ENCODE peak calls at places on chromosomes 3 and 15, in seven cellular contexts. B, T, L, C, K, R and Y are unnamed samples.

GRCh38 chr15:82660378-82660777 is 13.2 kb upstream of the CPEB1 start:
- DNase-seq in R (no peak), L (no peak), T (no peak), B (no peak), K (no peak), C (no peak), Y (no peak)

GRCh38 chr3:110413291-110413690 is 658.3 kb upstream of the NECTIN3 start:
- DNase-seq in T (no peak), R (no peak), L (no peak), B (no peak), K (no peak), C (no peak), Y (no peak)

GRCh38 chr15:51318382-51319150 is 19.8 kb downstream of the CYP19A1 start:
- DNase-seq in L (no peak), C (no peak), B (no peak), T (no peak), R (no peak), K (no peak), Y (no peak)

GRCh38 chr3:12229144-12229871 is 59.6 kb upstream of the PPARG start:
- DNase-seq in R (no peak), B (no peak), T (peak), C (no peak), L (no peak), K (no peak), Y (no peak)

GRCh38 chr3:116863842-116864626 is 154.5 kb downstream of the TUSC7 start:
- DNase-seq in B (peak), R (peak), L (peak), T (peak), K (no peak), C (no peak), Y (peak)

GRCh38 chr15:101068523-101068960 is 149.4 kb downstream of the LRRK1 start:
- DNase-seq in C (no peak), T (no peak), L (no peak), B (no peak), K (peak), R (no peak), Y (no peak)

GRCh38 chr3:71652786-71653419 is 69.4 kb upstream of the FOXP1 start:
- DNase-seq in R (peak), T (peak), L (peak), B (peak), C (peak), K (no peak), Y (no peak)

GRCh38 chr3:24365168-24365567 is 129.5 kb downstream of the THRB start:
- DNase-seq in B (no peak), L (peak), K (no peak), C (no peak), R (peak), T (peak), Y (peak)

GRCh38 chr3:126539558-126540250 is 15.7 kb downstream of the CHST13 start:
- DNase-seq in B (no peak), C (no peak), K (peak), T (no peak), L (no peak), R (no peak), Y (no peak)

GRCh38 chr15:100766225-100767001 is 113.2 kb upstream of the ALDH1A3 start:
- DNase-seq in L (no peak), R (no peak), T (no peak), B (no peak), C (no peak), K (no peak), Y (no peak)

GRCh38 chr3:196147116-196147515 is 64.1 kb downstream of the ZDHHC19 start:
- DNase-seq in R (no peak), T (no peak), B (no peak), L (no peak), K (no peak), C (no peak), Y (no peak)

GRCh38 chr3:169772530-169772950 is 656 bp upstream of the MYNN start:
- DNase-seq in C (peak), B (peak), K (peak), R (peak), L (peak), T (peak), Y (peak)

GRCh38 chr3:100911956-100912355 is 81.3 kb downstream of the ABI3BP start:
- DNase-seq in R (no peak), C (no peak), B (no peak), T (no peak), K (no peak), L (no peak), Y (no peak)

GRCh38 chr3:159711560-159712333 is 276.9 kb upstream of the IL12A start:
- DNase-seq in C (no peak), K (no peak), B (no peak), R (peak), L (peak), T (peak), Y (no peak)

GRCh38 chr3:56373386-56373785 is 94.9 kb downstream of the ERC2 start:
- DNase-seq in L (no peak), C (no peak), R (no peak), B (no peak), T (no peak), K (no peak), Y (no peak)

GRCh38 chr3:190853464-190853863 is 9.0 kb downstream of the GMNC start:
- DNase-seq in B (no peak), K (no peak), T (peak), C (no peak), L (no peak), R (no peak), Y (no peak)

GRCh38 chr15:70029297-70029701 is 68.4 kb downstream of the TLE3 start:
- DNase-seq in B (no peak), C (no peak), L (no peak), K (peak), T (no peak), R (no peak), Y (no peak)

GRCh38 chr3:10177737-10178136 is 13.0 kb downstream of the IRAK2 start:
- DNase-seq in C (no peak), L (no peak), K (peak), R (no peak), T (no peak), B (no peak), Y (no peak)

GRCh38 chr15:98597666-98598065 is 50.7 kb upstream of the IGF1R start:
- DNase-seq in K (no peak), B (no peak), L (no peak), T (peak), C (no peak), R (no peak), Y (no peak)

GRCh38 chr3:99953596-99953995 is 135.9 kb downstream of the CMSS1 start:
- DNase-seq in K (no peak), R (no peak), L (no peak), T (no peak), B (no peak), C (no peak), Y (no peak)

GRCh38 chr3:81375921-81376320 is 385.5 kb downstream of the GBE1 start:
- DNase-seq in K (no peak), R (no peak), B (no peak), T (no peak), C (no peak), L (no peak), Y (no peak)

GRCh38 chr3:52393131-52393807 is 51.6 kb downstream of the SEMA3G start:
- DNase-seq in L (no peak), R (no peak), K (peak), T (no peak), C (no peak), B (no peak), Y (no peak)

GRCh38 chr15:48385431-48385830 is 54.2 kb downstream of the DUT start:
- DNase-seq in T (no peak), B (no peak), R (no peak), L (peak), C (no peak), K (no peak), Y (no peak)

GRCh38 chr3:129230311-129231019 is 18.9 kb upstream of the COPG1 start:
- DNase-seq in R (no peak), C (peak), B (no peak), T (peak), L (peak), K (no peak), Y (no peak)

GRCh38 chr3:18237251-18238005 is 187.7 kb downstream of the SATB1 start:
- DNase-seq in B (no peak), R (no peak), C (no peak), T (peak), K (no peak), L (peak), Y (no peak)

GRCh38 chr3:48561045-48561736 is 2.4 kb downstream of the UCN2 start:
- DNase-seq in C (no peak), B (peak), R (peak), L (peak), K (peak), T (no peak), Y (no peak)

GRCh38 chr15:86852741-86853140 is 773.1 kb downstream of the AGBL1 start:
- DNase-seq in C (no peak), T (peak), B (no peak), L (no peak), R (no peak), K (no peak), Y (no peak)

GRCh38 chr3:62011667-62012066 is 361.7 kb downstream of the FEZF2 start:
- DNase-seq in C (no peak), L (no peak), T (no peak), K (no peak), B (no peak), R (no peak), Y (no peak)

GRCh38 chr3:19173945-19174344 is 25.6 kb downstream of the KCNH8 start:
- DNase-seq in B (no peak), K (no peak), C (no peak), L (no peak), R (no peak), T (no peak), Y (no peak)

GRCh38 chr3:14377838-14378169 is 24.6 kb upstream of the SLC6A6 start:
- DNase-seq in L (no peak), K (peak), T (no peak), B (no peak), R (no peak), C (peak), Y (no peak)

GRCh38 chr3:55333041-55333440 is 154.1 kb downstream of the WNT5A start:
- DNase-seq in T (no peak), L (no peak), B (no peak), K (no peak), R (no peak), C (no peak), Y (no peak)

GRCh38 chr3:17678116-17678741 is 64.2 kb downstream of the TBC1D5 start:
- DNase-seq in K (no peak), T (peak), L (peak), R (no peak), C (no peak), B (no peak), Y (no peak)